ENCODE peak calls at places on chromosomes 13 and 19, in nine cellular contexts. One of them, this sample, is unnamed.

GRCh38 chr13:73411067-73411809 is 352.4 kb downstream of the KLF5 start:
- DNase-seq in uterus: no peak
- DNase-seq in cardiac muscle cell: no peak
- DNase-seq in HFFc6: peak; percentile 14
- DNase-seq in ascending aorta: no peak
- DNase-seq in progenitor cell of endocrine pancreas: no peak
- DNase-seq in GM12864: no peak
- DNase-seq in neural progenitor cell: no peak
- DNase-seq in DND-41: no peak
- DNase-seq in this sample: no peak

GRCh38 chr19:39110263-39110967 is 15.2 kb upstream of the PAK4 start:
- DNase-seq in cardiac muscle cell: peak; percentile 75
- DNase-seq in progenitor cell of endocrine pancreas: peak; percentile 47
- DNase-seq in ascending aorta: no peak
- DNase-seq in uterus: peak; percentile 49
- DNase-seq in DND-41: peak; percentile 71
- DNase-seq in GM12864: no peak
- DNase-seq in HFFc6: no peak
- DNase-seq in neural progenitor cell: peak; percentile 74
- DNase-seq in this sample: no peak

GRCh38 chr19:44576843-44577565 is 36.4 kb upstream of the IGSF23 start:
- DNase-seq in progenitor cell of endocrine pancreas: no peak
- DNase-seq in GM12864: no peak
- DNase-seq in ascending aorta: no peak
- DNase-seq in DND-41: peak; percentile 6
- DNase-seq in neural progenitor cell: peak; percentile 58
- DNase-seq in HFFc6: peak; percentile 9
- DNase-seq in cardiac muscle cell: peak; percentile 41
- DNase-seq in uterus: no peak
- DNase-seq in this sample: no peak

GRCh38 chr13:83895994-83896580 is 13.8 kb upstream of the SLITRK1 start:
- DNase-seq in HFFc6: peak; percentile 86
- DNase-seq in neural progenitor cell: no peak
- DNase-seq in uterus: no peak
- DNase-seq in cardiac muscle cell: no peak
- DNase-seq in DND-41: peak; percentile 12
- DNase-seq in GM12864: no peak
- DNase-seq in ascending aorta: no peak
- DNase-seq in progenitor cell of endocrine pancreas: no peak
- DNase-seq in this sample: no peak

GRCh38 chr19:13146763-13147563 is 3.2 kb downstream of the STX10 start:
- DNase-seq in uterus: no peak
- DNase-seq in neural progenitor cell: no peak
- DNase-seq in HFFc6: no peak
- DNase-seq in ascending aorta: no peak
- DNase-seq in DND-41: no peak
- DNase-seq in cardiac muscle cell: no peak
- DNase-seq in GM12864: no peak
- DNase-seq in progenitor cell of endocrine pancreas: no peak
- DNase-seq in this sample: no peak

GRCh38 chr13:44797685-44798084 is 191.6 kb downstream of the NUFIP1 start:
- DNase-seq in cardiac muscle cell: no peak
- DNase-seq in progenitor cell of endocrine pancreas: no peak
- DNase-seq in neural progenitor cell: no peak
- DNase-seq in HFFc6: no peak
- DNase-seq in DND-41: no peak
- DNase-seq in ascending aorta: no peak
- DNase-seq in GM12864: no peak
- DNase-seq in uterus: no peak
- DNase-seq in this sample: no peak

GRCh38 chr13:30841161-30841560 is 64.9 kb upstream of the MEDAG start:
- DNase-seq in neural progenitor cell: no peak
- DNase-seq in uterus: no peak
- DNase-seq in HFFc6: no peak
- DNase-seq in ascending aorta: no peak
- DNase-seq in cardiac muscle cell: no peak
- DNase-seq in GM12864: no peak
- DNase-seq in progenitor cell of endocrine pancreas: no peak
- DNase-seq in DND-41: no peak
- DNase-seq in this sample: no peak

GRCh38 chr13:91046715-91047327 is 300.7 kb upstream of the MIR17HG start:
- DNase-seq in progenitor cell of endocrine pancreas: no peak
- DNase-seq in DND-41: no peak
- DNase-seq in ascending aorta: no peak
- DNase-seq in cardiac muscle cell: peak; percentile 22
- DNase-seq in uterus: no peak
- DNase-seq in neural progenitor cell: peak; percentile 8
- DNase-seq in HFFc6: no peak
- DNase-seq in GM12864: no peak
- DNase-seq in this sample: no peak

GRCh38 chr13:51590966-51591627 is 6.8 kb downstream of the WDFY2 start:
- DNase-seq in HFFc6: peak; percentile 99
- DNase-seq in uterus: peak; percentile 24
- DNase-seq in DND-41: no peak
- DNase-seq in neural progenitor cell: no peak
- DNase-seq in GM12864: no peak
- DNase-seq in ascending aorta: peak; percentile 63
- DNase-seq in progenitor cell of endocrine pancreas: no peak
- DNase-seq in cardiac muscle cell: peak; percentile 52
- DNase-seq in this sample: no peak

GRCh38 chr13:51269039-51269438 is 46.8 kb downstream of the FAM124A start:
- DNase-seq in cardiac muscle cell: no peak
- DNase-seq in DND-41: no peak
- DNase-seq in uterus: no peak
- DNase-seq in GM12864: no peak
- DNase-seq in neural progenitor cell: no peak
- DNase-seq in progenitor cell of endocrine pancreas: no peak
- DNase-seq in HFFc6: peak; percentile 43
- DNase-seq in ascending aorta: no peak
- DNase-seq in this sample: no peak

GRCh38 chr13:113837554-113838355 is 26.1 kb downstream of the GAS6 start:
- DNase-seq in GM12864: no peak
- DNase-seq in uterus: peak; percentile 98
- DNase-seq in cardiac muscle cell: peak; percentile 52
- DNase-seq in progenitor cell of endocrine pancreas: no peak
- DNase-seq in HFFc6: peak; percentile 98
- DNase-seq in DND-41: no peak
- DNase-seq in ascending aorta: peak; percentile 97
- DNase-seq in neural progenitor cell: no peak
- DNase-seq in this sample: peak; percentile 97

GRCh38 chr19:56398809-56399208 is 5.3 kb upstream of the ZNF583 start:
- DNase-seq in DND-41: no peak
- DNase-seq in uterus: no peak
- DNase-seq in ascending aorta: no peak
- DNase-seq in HFFc6: no peak
- DNase-seq in neural progenitor cell: no peak
- DNase-seq in progenitor cell of endocrine pancreas: no peak
- DNase-seq in cardiac muscle cell: no peak
- DNase-seq in GM12864: no peak
- DNase-seq in this sample: no peak

GRCh38 chr13:44713793-44714469 is 137.8 kb upstream of the TSC22D1 start:
- DNase-seq in DND-41: no peak
- DNase-seq in progenitor cell of endocrine pancreas: no peak
- DNase-seq in HFFc6: peak; percentile 90
- DNase-seq in cardiac muscle cell: no peak
- DNase-seq in neural progenitor cell: no peak
- DNase-seq in GM12864: no peak
- DNase-seq in ascending aorta: peak; percentile 85
- DNase-seq in uterus: no peak
- DNase-seq in this sample: peak; percentile 85

GRCh38 chr19:58311345-58311744 is 6.2 kb downstream of the ERVK3-1 start:
- DNase-seq in ascending aorta: no peak
- DNase-seq in progenitor cell of endocrine pancreas: no peak
- DNase-seq in neural progenitor cell: no peak
- DNase-seq in DND-41: no peak
- DNase-seq in cardiac muscle cell: no peak
- DNase-seq in HFFc6: no peak
- DNase-seq in uterus: no peak
- DNase-seq in GM12864: no peak
- DNase-seq in this sample: no peak

GRCh38 chr19:48591021-48591420 is 15.5 kb upstream of the SPACA4 start:
- DNase-seq in neural progenitor cell: no peak
- DNase-seq in cardiac muscle cell: no peak
- DNase-seq in HFFc6: no peak
- DNase-seq in progenitor cell of endocrine pancreas: no peak
- DNase-seq in uterus: no peak
- DNase-seq in ascending aorta: no peak
- DNase-seq in GM12864: no peak
- DNase-seq in DND-41: no peak
- DNase-seq in this sample: no peak

GRCh38 chr19:17415107-17415506 is 4.7 kb upstream of the MVB12A start:
- DNase-seq in ascending aorta: no peak
- DNase-seq in neural progenitor cell: peak; percentile 50
- DNase-seq in cardiac muscle cell: peak; percentile 30
- DNase-seq in uterus: peak; percentile 57
- DNase-seq in progenitor cell of endocrine pancreas: no peak
- DNase-seq in DND-41: no peak
- DNase-seq in HFFc6: no peak
- DNase-seq in GM12864: no peak
- DNase-seq in this sample: no peak

GRCh38 chr19:17202249-17202648 is 12.9 kb upstream of the USE1 start:
- DNase-seq in uterus: no peak
- DNase-seq in HFFc6: no peak
- DNase-seq in DND-41: no peak
- DNase-seq in progenitor cell of endocrine pancreas: no peak
- DNase-seq in neural progenitor cell: no peak
- DNase-seq in cardiac muscle cell: no peak
- DNase-seq in GM12864: no peak
- DNase-seq in ascending aorta: no peak
- DNase-seq in this sample: no peak

GRCh38 chr13:112940236-112940635 is 28.8 kb upstream of the MCF2L start:
- DNase-seq in ascending aorta: no peak
- DNase-seq in neural progenitor cell: no peak
- DNase-seq in GM12864: no peak
- DNase-seq in uterus: no peak
- DNase-seq in cardiac muscle cell: no peak
- DNase-seq in HFFc6: no peak
- DNase-seq in DND-41: no peak
- DNase-seq in progenitor cell of endocrine pancreas: no peak
- DNase-seq in this sample: no peak

GRCh38 chr19:38323276-38323675 is 3.6 kb downstream of the KCNK6 start:
- DNase-seq in HFFc6: no peak
- DNase-seq in uterus: no peak
- DNase-seq in DND-41: no peak
- DNase-seq in cardiac muscle cell: no peak
- DNase-seq in ascending aorta: no peak
- DNase-seq in progenitor cell of endocrine pancreas: no peak
- DNase-seq in GM12864: no peak
- DNase-seq in neural progenitor cell: no peak
- DNase-seq in this sample: no peak

GRCh38 chr13:45119469-45119989 is 781 bp upstream of the GTF2F2 start:
- DNase-seq in progenitor cell of endocrine pancreas: no peak
- DNase-seq in ascending aorta: no peak
- DNase-seq in neural progenitor cell: peak; percentile 18
- DNase-seq in uterus: no peak
- DNase-seq in HFFc6: no peak
- DNase-seq in GM12864: no peak
- DNase-seq in DND-41: peak; percentile 72
- DNase-seq in cardiac muscle cell: no peak
- DNase-seq in this sample: no peak

GRCh38 chr13:92187378-92187989 is 789.1 kb downstream of the GPC5 start:
- DNase-seq in cardiac muscle cell: peak; percentile 52
- DNase-seq in HFFc6: peak; percentile 3
- DNase-seq in progenitor cell of endocrine pancreas: no peak
- DNase-seq in ascending aorta: no peak
- DNase-seq in GM12864: no peak
- DNase-seq in DND-41: peak; percentile 22
- DNase-seq in uterus: no peak
- DNase-seq in neural progenitor cell: peak; percentile 52
- DNase-seq in this sample: no peak

GRCh38 chr13:87244256-87244870 is 426.8 kb upstream of the SLITRK5 start:
- DNase-seq in GM12864: no peak
- DNase-seq in progenitor cell of endocrine pancreas: no peak
- DNase-seq in uterus: no peak
- DNase-seq in HFFc6: no peak
- DNase-seq in neural progenitor cell: no peak
- DNase-seq in cardiac muscle cell: no peak
- DNase-seq in DND-41: no peak
- DNase-seq in ascending aorta: no peak
- DNase-seq in this sample: no peak

GRCh38 chr13:76223565-76223964 is 587.4 kb downstream of the LMO7 start:
- DNase-seq in progenitor cell of endocrine pancreas: no peak
- DNase-seq in cardiac muscle cell: no peak
- DNase-seq in neural progenitor cell: peak; percentile 21
- DNase-seq in HFFc6: no peak
- DNase-seq in uterus: no peak
- DNase-seq in ascending aorta: no peak
- DNase-seq in GM12864: no peak
- DNase-seq in DND-41: no peak
- DNase-seq in this sample: no peak
- TF ChIP-seq CTCF in progenitor cell of endocrine pancreas: no peak
- TF ChIP-seq CTCF in cardiac muscle cell: peak; percentile 21
- TF ChIP-seq CTCF in neural progenitor cell: peak; percentile 44
- TF ChIP-seq CTCF in HFFc6: no peak
- TF ChIP-seq CTCF in uterus: no peak
- TF ChIP-seq CTCF in ascending aorta: no peak
- TF ChIP-seq CTCF in GM12864: peak; percentile 1
- TF ChIP-seq CTCF in DND-41: no peak
- TF ChIP-seq CTCF in this sample: no peak

DNA sequence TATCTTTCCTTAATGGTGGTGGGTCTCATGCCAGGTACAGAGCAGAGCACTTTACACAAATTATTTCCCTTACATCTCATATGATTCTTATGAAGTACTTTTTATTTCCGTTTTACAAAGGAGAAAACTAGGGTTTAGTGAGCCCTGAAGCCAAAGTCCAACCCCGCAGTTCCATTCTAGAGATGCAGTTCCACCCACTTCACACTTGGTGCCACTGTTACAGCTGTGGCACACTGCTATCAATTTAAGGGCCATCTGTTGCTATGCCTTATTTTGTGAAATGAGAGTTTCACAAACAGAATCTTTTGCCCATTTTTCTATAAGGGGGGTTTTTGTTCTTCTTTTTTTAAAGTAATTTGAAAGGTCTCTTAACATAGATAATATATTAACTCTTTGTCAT is 12.9 kb downstream of the MIPEP start:
- DNase-seq in uterus: no peak
- DNase-seq in GM12864: no peak
- DNase-seq in HFFc6: peak; percentile 28
- DNase-seq in cardiac muscle cell: no peak
- DNase-seq in progenitor cell of endocrine pancreas: no peak
- DNase-seq in ascending aorta: no peak
- DNase-seq in DND-41: no peak
- DNase-seq in neural progenitor cell: peak; percentile 24
- DNase-seq in this sample: no peak
- TF ChIP-seq CTCF in uterus: no peak
- TF ChIP-seq CTCF in GM12864: peak; percentile 40
- TF ChIP-seq CTCF in HFFc6: peak; percentile 73
- TF ChIP-seq CTCF in cardiac muscle cell: peak; percentile 46
- TF ChIP-seq CTCF in progenitor cell of endocrine pancreas: peak; percentile 50
- TF ChIP-seq CTCF in ascending aorta: no peak
- TF ChIP-seq CTCF in DND-41: peak; percentile 48
- TF ChIP-seq CTCF in neural progenitor cell: peak; percentile 54
- TF ChIP-seq CTCF in this sample: no peak

GRCh38 chr19:51394045-51394836 is 3.9 kb upstream of the C19orf84 start:
- DNase-seq in DND-41: peak; percentile 98
- DNase-seq in HFFc6: peak; percentile 99
- DNase-seq in ascending aorta: peak; percentile 98
- DNase-seq in GM12864: peak; percentile 100
- DNase-seq in uterus: peak; percentile 88
- DNase-seq in cardiac muscle cell: peak; percentile 99
- DNase-seq in progenitor cell of endocrine pancreas: peak; percentile 83
- DNase-seq in neural progenitor cell: peak; percentile 100
- DNase-seq in this sample: peak; percentile 95
- TF ChIP-seq CTCF in DND-41: peak; percentile 33
- TF ChIP-seq CTCF in HFFc6: no peak
- TF ChIP-seq CTCF in ascending aorta: no peak
- TF ChIP-seq CTCF in GM12864: no peak
- TF ChIP-seq CTCF in uterus: no peak
- TF ChIP-seq CTCF in cardiac muscle cell: peak; percentile 8
- TF ChIP-seq CTCF in progenitor cell of endocrine pancreas: no peak
- TF ChIP-seq CTCF in neural progenitor cell: no peak
- TF ChIP-seq CTCF in this sample: no peak

GRCh38 chr19:10461047-10461949 is 41.0 kb downstream of the PDE4A start:
- DNase-seq in uterus: peak; percentile 94
- DNase-seq in HFFc6: peak; percentile 87
- DNase-seq in ascending aorta: peak; percentile 95
- DNase-seq in GM12864: peak; percentile 74
- DNase-seq in neural progenitor cell: peak; percentile 96
- DNase-seq in progenitor cell of endocrine pancreas: peak; percentile 90
- DNase-seq in cardiac muscle cell: peak; percentile 96
- DNase-seq in DND-41: peak; percentile 76
- DNase-seq in this sample: peak; percentile 94
- TF ChIP-seq CTCF in uterus: no peak
- TF ChIP-seq CTCF in HFFc6: no peak
- TF ChIP-seq CTCF in ascending aorta: no peak
- TF ChIP-seq CTCF in GM12864: no peak
- TF ChIP-seq CTCF in neural progenitor cell: no peak
- TF ChIP-seq CTCF in progenitor cell of endocrine pancreas: no peak
- TF ChIP-seq CTCF in cardiac muscle cell: no peak
- TF ChIP-seq CTCF in DND-41: no peak
- TF ChIP-seq CTCF in this sample: no peak